ENCODE peak calls at places on chromosomes 5 and 9, in six cellular contexts. Q is H4, E is foreskin fibroblast, U is neuronal stem cell, K is NCI-H1092, C is ovary. S is an unnamed sample.

GRCh38 chr5:4584982-4585381 is 555.1 kb upstream of the ADAMTS16 start:
- DNase-seq in Q (peak), E (no peak), U (no peak), K (no peak), C (no peak), S (peak)

GRCh38 chr5:149452665-149453617 is 73.8 kb upstream of the IL17B start:
- DNase-seq in Q (no peak), E (peak), U (no peak), K (no peak), C (peak), S (peak)

GRCh38 chr5:59887274-59887673 is 6.3 kb downstream of the PDE4D start:
- DNase-seq in Q (no peak), E (no peak), U (no peak), K (no peak), C (no peak), S (no peak)

GRCh38 chr5:81105261-81105877 is 127.8 kb upstream of the CKMT2 start:
- DNase-seq in Q (no peak), E (no peak), U (no peak), K (no peak), C (no peak), S (no peak)

GRCh38 chr9:21402387-21403247 is 6.3 kb upstream of the IFNA8 start:
- DNase-seq in Q (no peak), E (no peak), U (peak), K (no peak), C (no peak), S (no peak)

GRCh38 chr9:123938401-123938800 is 8.5 kb upstream of the DENND1A start:
- DNase-seq in Q (no peak), E (no peak), U (no peak), K (no peak), C (no peak), S (no peak)

GRCh38 chr5:14035859-14036440 is 91.5 kb upstream of the DNAH5 start:
- DNase-seq in Q (peak), E (peak), U (peak), K (no peak), C (no peak), S (no peak)

GRCh38 chr5:1406681-1407640 is 38.3 kb downstream of the SLC6A3 start:
- DNase-seq in Q (no peak), E (no peak), U (no peak), K (no peak), C (no peak), S (no peak)

GRCh38 chr5:133885566-133885965 is 82.9 kb downstream of the C5orf15 start:
- DNase-seq in Q (no peak), E (no peak), U (no peak), K (no peak), C (no peak), S (no peak)

GRCh38 chr9:86352440-86353106 is 1.6 kb downstream of the TUT7 start:
- DNase-seq in Q (no peak), E (no peak), U (no peak), K (no peak), C (no peak), S (no peak)

GRCh38 chr5:127820910-127821553 is 117.8 kb downstream of the CCDC192 start:
- DNase-seq in Q (peak), E (peak), U (no peak), K (no peak), C (no peak), S (no peak)

GRCh38 chr9:7782390-7783120 is 17.0 kb downstream of the DMAC1 start:
- DNase-seq in Q (peak), E (no peak), U (no peak), K (no peak), C (no peak), S (no peak)

GRCh38 chr5:73192375-73192774 is 19.4 kb downstream of the TMEM174 start:
- DNase-seq in Q (no peak), E (no peak), U (no peak), K (no peak), C (no peak), S (no peak)

GRCh38 chr9:32378993-32379729 is 5.3 kb upstream of the ACO1 start:
- DNase-seq in Q (peak), E (peak), U (peak), K (peak), C (peak), S (no peak)

GRCh38 chr5:95244479-95244878 is 40.4 kb downstream of the MCTP1 start:
- DNase-seq in Q (no peak), E (no peak), U (no peak), K (no peak), C (no peak), S (no peak)

GRCh38 chr9:30574355-30575151 is 1809.9 kb upstream of the ACO1 start:
- DNase-seq in Q (peak), E (no peak), U (no peak), K (no peak), C (no peak), S (peak)

GRCh38 chr9:1400983-1401382 is 350.8 kb downstream of the DMRT2 start:
- DNase-seq in Q (no peak), E (no peak), U (no peak), K (no peak), C (no peak), S (no peak)

GRCh38 chr5:181035991-181036815 is 3.9 kb upstream of the BTNL9 start:
- DNase-seq in Q (no peak), E (no peak), U (no peak), K (no peak), C (no peak), S (no peak)

GRCh38 chr9:126558051-126558665 is 55.6 kb upstream of the LMX1B start:
- DNase-seq in Q (peak), E (peak), U (peak), K (peak), C (peak), S (peak)

GRCh38 chr9:82331091-82331490 is 342.5 kb downstream of the SPATA31D1 start:
- DNase-seq in Q (no peak), E (no peak), U (no peak), K (no peak), C (no peak), S (no peak)

GRCh38 chr5:109942646-109943045 is 252.9 kb downstream of the MAN2A1 start:
- DNase-seq in Q (no peak), E (no peak), U (no peak), K (no peak), C (no peak), S (no peak)

GRCh38 chr9:37374892-37375291 is 47.6 kb upstream of the GRHPR start:
- DNase-seq in Q (no peak), E (no peak), U (no peak), K (no peak), C (no peak), S (no peak)